ENCODE peak calls at places on chromosome 16, in seven cellular contexts. Z is breast epithelium, U is sigmoid colon, N is HepG2, Q is tibial nerve, M is adrenal gland, W is body of pancreas. C is an unnamed sample.

GRCh38 chr16:24541534-24541933 is 2.2 kb downstream of the RBBP6 start:
- DNase-seq in Z (no peak), U (no peak), N (no peak), Q (no peak), M (no peak), W (no peak), C (no peak)

GRCh38 chr16:55502801-55503366 is 6.0 kb upstream of the LPCAT2 start:
- DNase-seq in Z (peak), U (peak), N (peak), Q (peak), M (peak), W (peak), C (peak)

GRCh38 chr16:84518804-84519341 is 14.4 kb upstream of the MEAK7 start:
- DNase-seq in Z (peak), U (no peak), N (no peak), Q (no peak), M (no peak), W (no peak), C (no peak)

GRCh38 chr16:59633996-59634579 is 900.0 kb upstream of the GOT2 start:
- DNase-seq in Z (no peak), U (no peak), N (no peak), Q (no peak), M (no peak), W (no peak), C (no peak)

GRCh38 chr16:50324345-50324744 is 44.4 kb downstream of the BRD7 start:
- DNase-seq in Z (no peak), U (no peak), N (no peak), Q (no peak), M (no peak), W (no peak), C (no peak)

GRCh38 chr16:73459586-73459985 is 411.7 kb upstream of the ZFHX3 start:
- DNase-seq in Z (no peak), U (no peak), N (no peak), Q (no peak), M (no peak), W (no peak), C (no peak)

GRCh38 chr16:82954224-82954929 is 327.6 kb downstream of the CDH13 start:
- DNase-seq in Z (no peak), U (no peak), N (no peak), Q (no peak), M (no peak), W (no peak), C (no peak)

GRCh38 chr16:56849690-56850680 is 15.0 kb upstream of the SLC12A3 start:
- DNase-seq in Z (peak), U (no peak), N (peak), Q (no peak), M (no peak), W (no peak), C (no peak)

GRCh38 chr16:78269251-78269650 is 169.8 kb downstream of the WWOX start:
- DNase-seq in Z (no peak), U (no peak), N (no peak), Q (no peak), M (no peak), W (no peak), C (no peak)

GRCh38 chr16:1793578-1794220 is at the start of gene IGFALS:
- DNase-seq in Z (no peak), U (no peak), N (no peak), Q (no peak), M (no peak), W (peak), C (no peak)

GRCh38 chr16:68084504-68085258 is 489 bp upstream of the NFATC3 start:
- DNase-seq in Z (peak), U (peak), N (peak), Q (peak), M (peak), W (peak), C (peak)

GRCh38 chr16:35182043-35182677 is 1722.7 kb downstream of the TP53TG3F start:
- DNase-seq in Z (no peak), U (no peak), N (no peak), Q (no peak), M (no peak), W (no peak), C (no peak)

GRCh38 chr16:74902161-74902560 is 82.8 kb downstream of the WDR59 start:
- DNase-seq in Z (no peak), U (no peak), N (no peak), Q (no peak), M (no peak), W (no peak), C (no peak)

GRCh38 chr16:75138636-75139035 is 9.7 kb upstream of the ZFP1 start:
- DNase-seq in Z (no peak), U (no peak), N (no peak), Q (no peak), M (no peak), W (no peak), C (no peak)

GRCh38 chr16:85274924-85275323 is 162.7 kb upstream of the CIBAR2 start:
- DNase-seq in Z (no peak), U (no peak), N (no peak), Q (no peak), M (no peak), W (no peak), C (no peak)

GRCh38 chr16:27405546-27406451 is 3.8 kb downstream of the IL21R start:
- DNase-seq in Z (no peak), U (no peak), N (no peak), Q (no peak), M (peak), W (no peak), C (no peak)
- TF ChIP-seq POLR2A in Z (no peak), U (no peak), N (no peak), Q (no peak), M (no peak), W (no peak), C (no peak)

GRCh38 chr16:22123759-22124490 is 31.6 kb downstream of the VWA3A start:
- DNase-seq in Z (no peak), U (no peak), N (no peak), Q (no peak), M (no peak), W (no peak), C (no peak)

GRCh38 chr16:22120440-22120839 is 28.1 kb downstream of the VWA3A start:
- DNase-seq in Z (no peak), U (no peak), N (no peak), Q (no peak), M (no peak), W (no peak), C (no peak)

GRCh38 chr16:22122239-22122638 is 29.9 kb downstream of the VWA3A start:
- DNase-seq in Z (no peak), U (no peak), N (no peak), Q (no peak), M (no peak), W (no peak), C (no peak)

GRCh38 chr16:22124583-22125284 is 32.4 kb downstream of the VWA3A start:
- DNase-seq in Z (no peak), U (no peak), N (no peak), Q (no peak), M (no peak), W (no peak), C (no peak)

DNA sequence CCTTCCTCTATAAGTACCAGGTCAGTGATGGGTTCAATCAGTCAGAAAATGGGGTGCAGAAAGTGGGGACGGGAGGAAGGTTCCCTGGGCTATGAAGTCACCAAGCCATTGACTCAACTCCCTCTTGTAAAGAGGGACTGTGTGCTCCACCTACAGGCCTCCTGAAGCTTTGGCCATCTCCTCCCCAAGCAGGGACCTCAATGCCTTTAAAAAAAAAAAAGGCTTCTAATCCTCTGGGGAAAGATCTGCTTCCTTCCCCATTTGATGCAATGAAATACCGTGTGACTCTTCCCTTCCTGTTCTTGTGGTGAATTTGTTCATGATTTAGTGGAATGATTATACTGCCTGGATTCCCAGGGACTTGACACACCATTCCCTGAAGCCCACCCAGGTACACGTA is 30.8 kb downstream of the VWA3A start:
- DNase-seq in Z (no peak), U (no peak), N (no peak), Q (no peak), M (no peak), W (no peak), C (no peak)
- TF ChIP-seq CTCF in Z (no peak), U (no peak), N (peak), Q (no peak), M (no peak), W (no peak), C (no peak)

GRCh38 chr16:26860506-26860905 is 206.2 kb upstream of the C16orf82 start:
- DNase-seq in Z (no peak), U (no peak), N (no peak), Q (no peak), M (no peak), W (no peak), C (no peak)
- TF ChIP-seq POLR2A in Z (no peak), U (no peak), N (no peak), Q (no peak), M (no peak), W (no peak), C (no peak)

GRCh38 chr16:425082-425718 is at the start of gene RAB11FIP3:
- DNase-seq in Z (no peak), U (peak), N (peak), Q (peak), M (peak), W (peak), C (peak)
- TF ChIP-seq CTCF in Z (no peak), U (peak), N (peak), Q (peak), M (no peak), W (no peak), C (peak)

GRCh38 chr16:71288890-71289731 is at the start of gene CMTR2:
- DNase-seq in Z (peak), U (peak), N (peak), Q (peak), M (peak), W (peak), C (peak)
- TF ChIP-seq POLR2A in Z (peak), U (peak), N (peak), Q (peak), M (peak), W (peak), C (no peak)

GRCh38 chr16:11308493-11309283 is 27.6 kb upstream of the PRM1 start:
- DNase-seq in Z (no peak), U (no peak), N (peak), Q (no peak), M (no peak), W (no peak), C (no peak)
- TF ChIP-seq CTCF in Z (no peak), U (no peak), N (peak), Q (no peak), M (no peak), W (no peak), C (no peak)

GRCh38 chr16:30355144-30355953 is at the start of gene CD2BP2:
- DNase-seq in Z (peak), U (peak), N (peak), Q (peak), M (peak), W (peak), C (peak)
- TF ChIP-seq POLR2A in Z (no peak), U (no peak), N (peak), Q (peak), M (no peak), W (peak), C (no peak)

DNA sequence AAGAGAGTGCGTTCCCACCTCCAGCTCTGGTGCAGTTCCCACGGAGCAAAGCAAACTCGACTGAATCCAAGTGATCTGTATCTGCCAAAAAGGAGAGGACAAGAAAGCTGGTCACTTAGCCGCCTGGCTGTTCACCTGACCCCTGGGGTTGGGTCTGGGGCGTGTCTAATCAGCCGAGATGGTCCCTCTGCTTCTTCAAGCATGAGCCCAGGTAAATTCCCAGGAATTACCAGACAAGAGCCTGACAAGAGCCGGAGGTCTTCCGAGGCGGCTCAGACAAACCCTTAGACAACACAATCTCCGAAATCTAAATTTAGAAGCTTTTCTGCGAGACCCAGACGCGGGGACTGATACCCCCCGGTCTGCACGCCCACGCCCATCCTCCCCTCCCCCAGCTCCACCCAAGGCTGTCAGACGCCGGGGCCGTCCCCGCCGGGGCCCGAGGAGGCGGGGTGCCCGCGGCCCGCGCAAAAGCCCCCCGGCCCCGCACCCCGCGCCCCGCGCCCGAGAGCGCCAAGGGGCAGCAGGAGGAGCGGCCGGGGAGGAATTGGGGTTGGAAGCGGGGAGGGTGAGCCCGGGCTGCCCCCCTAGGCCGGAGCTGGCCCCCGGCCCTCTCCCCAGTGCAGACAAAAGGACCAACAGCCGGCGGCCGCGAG is 661 bp downstream of the ZNF821 start:
- DNase-seq in Z (no peak), U (peak), N (no peak), Q (peak), M (peak), W (peak), C (peak)
- TF ChIP-seq CTCF in Z (no peak), U (no peak), N (no peak), Q (no peak), M (no peak), W (peak), C (peak)

GRCh38 chr16:87582221-87582965 is 19.9 kb upstream of the JPH3 start:
- DNase-seq in Z (no peak), U (peak), N (no peak), Q (peak), M (peak), W (peak), C (peak)
- TF ChIP-seq POLR2A in Z (no peak), U (no peak), N (no peak), Q (no peak), M (no peak), W (peak), C (no peak)

C was measured in heart left ventricle.